ENCODE peak calls at places on chromosome 1, in four cellular contexts. Z, D, X and Q are unnamed samples.

GRCh38 chr1:109768700-109769325 is 5.1 kb upstream of the EPS8L3 start:
- DNase-seq in Z (no peak), D (peak; percentile 60), X (no peak), Q (peak; percentile 20)

GRCh38 chr1:193259619-193260018 is 73.2 kb upstream of the B3GALT2 start:
- DNase-seq in Z (no peak), D (no peak), X (no peak), Q (no peak)

GRCh38 chr1:41023279-41023990 is 1.9 kb upstream of the SLFNL1 start:
- DNase-seq in Z (no peak), D (no peak), X (no peak), Q (no peak)

GRCh38 chr1:25773441-25774125 is 26.4 kb upstream of the SELENON start:
- DNase-seq in Z (peak; percentile 42), D (no peak), X (no peak), Q (no peak)

GRCh38 chr1:22557341-22557950 is 5.8 kb upstream of the EPHA8 start:
- DNase-seq in Z (no peak), D (no peak), X (no peak), Q (no peak)

GRCh38 chr1:244796719-244797406 is 38.6 kb upstream of the COX20 start:
- DNase-seq in Z (peak; percentile 47), D (peak; percentile 51), X (peak; percentile 89), Q (no peak)

GRCh38 chr1:109788695-109789521 is 25.2 kb upstream of the EPS8L3 start:
- DNase-seq in Z (no peak), D (peak; percentile 68), X (no peak), Q (peak; percentile 44)

GRCh38 chr1:11873954-11874562 is 15.3 kb upstream of the NPPB start:
- DNase-seq in Z (no peak), D (no peak), X (no peak), Q (no peak)

GRCh38 chr1:227192163-227192562 is 126.1 kb downstream of the CDC42BPA start:
- DNase-seq in Z (peak; percentile 94), D (no peak), X (no peak), Q (no peak)

GRCh38 chr1:15352122-15352957 is 57.3 kb upstream of the EFHD2 start:
- DNase-seq in Z (peak; percentile 68), D (no peak), X (no peak), Q (peak; percentile 55)

GRCh38 chr1:94246692-94247145 is 9.3 kb upstream of the ARHGAP29 start:
- DNase-seq in Z (no peak), D (no peak), X (no peak), Q (no peak)